ENCODE peak calls at places on chromosomes 11 and 22, in four cellular contexts. One of them, this sample, is unnamed.

GRCh38 chr22:19109198-19110063 is 12.8 kb downstream of the DGCR2 start:
- DNase-seq in IMR-90: peak
- DNase-seq in T-helper 9 cell: peak
- DNase-seq in activated CD4-positive, CD25-positive, alpha-beta regulatory T cell: no peak
- DNase-seq in this sample: peak

GRCh38 chr22:37370306-37370979 is 56.8 kb downstream of the ELFN2 start:
- DNase-seq in IMR-90: no peak
- DNase-seq in activated CD4-positive, CD25-positive, alpha-beta regulatory T cell: no peak
- DNase-seq in T-helper 9 cell: no peak
- DNase-seq in this sample: no peak

GRCh38 chr11:58204042-58204441 is at the start of gene OR1S2:
- DNase-seq in activated CD4-positive, CD25-positive, alpha-beta regulatory T cell: no peak
- DNase-seq in T-helper 9 cell: no peak
- DNase-seq in IMR-90: no peak
- DNase-seq in this sample: no peak

GRCh38 chr22:17761145-17761488 is 13.2 kb downstream of the BID start:
- DNase-seq in activated CD4-positive, CD25-positive, alpha-beta regulatory T cell: no peak
- DNase-seq in IMR-90: no peak
- DNase-seq in T-helper 9 cell: no peak
- DNase-seq in this sample: no peak

GRCh38 chr11:94297967-94298576 is 6.3 kb upstream of the IZUMO1R start:
- DNase-seq in IMR-90: no peak
- DNase-seq in T-helper 9 cell: no peak
- DNase-seq in activated CD4-positive, CD25-positive, alpha-beta regulatory T cell: no peak
- DNase-seq in this sample: no peak

GRCh38 chr22:45612940-45613339 is 58.7 kb upstream of the ATXN10 start:
- DNase-seq in activated CD4-positive, CD25-positive, alpha-beta regulatory T cell: no peak
- DNase-seq in IMR-90: no peak
- DNase-seq in T-helper 9 cell: no peak
- DNase-seq in this sample: peak

GRCh38 chr11:102573851-102574250 is 43.3 kb upstream of the MMP7 start:
- DNase-seq in IMR-90: peak
- DNase-seq in activated CD4-positive, CD25-positive, alpha-beta regulatory T cell: no peak
- DNase-seq in T-helper 9 cell: no peak
- DNase-seq in this sample: no peak

GRCh38 chr11:33412231-33412630 is 155.1 kb downstream of the HIPK3 start:
- DNase-seq in T-helper 9 cell: no peak
- DNase-seq in activated CD4-positive, CD25-positive, alpha-beta regulatory T cell: no peak
- DNase-seq in IMR-90: no peak
- DNase-seq in this sample: no peak

GRCh38 chr11:8963569-8964323 is 496 bp downstream of the TMEM9B start:
- DNase-seq in activated CD4-positive, CD25-positive, alpha-beta regulatory T cell: peak
- DNase-seq in T-helper 9 cell: peak
- DNase-seq in IMR-90: no peak
- DNase-seq in this sample: no peak

GRCh38 chr11:125886997-125887372 is 483 bp upstream of the HYLS1 start:
- DNase-seq in activated CD4-positive, CD25-positive, alpha-beta regulatory T cell: no peak
- DNase-seq in T-helper 9 cell: peak
- DNase-seq in IMR-90: no peak
- DNase-seq in this sample: no peak

GRCh38 chr11:132910016-132910760 is 622.1 kb downstream of the OPCML start:
- DNase-seq in T-helper 9 cell: no peak
- DNase-seq in activated CD4-positive, CD25-positive, alpha-beta regulatory T cell: no peak
- DNase-seq in IMR-90: no peak
- DNase-seq in this sample: no peak